ENCODE peak calls at places on chromosomes 2 and 18, in five cellular contexts. P, O, F, R and D are unnamed samples.

GRCh38 chr2:26727641-26728561 is 35.4 kb downstream of the KCNK3 start:
- DNase-seq in P (no peak), O (no peak), F (no peak), R (no peak), D (no peak)

GRCh38 chr2:47051562-47051961 is 103.5 kb downstream of the STPG4 start:
- DNase-seq in P (no peak), O (no peak), F (no peak), R (no peak), D (no peak)

GRCh38 chr2:36397728-36398413 is 42.3 kb downstream of the CRIM1 start:
- DNase-seq in P (peak; percentile 98), O (no peak), F (no peak), R (no peak), D (no peak)

GRCh38 chr2:186570587-186570986 is 19.3 kb upstream of the ITGAV start:
- DNase-seq in P (peak; percentile 70), O (no peak), F (no peak), R (no peak), D (peak; percentile 32)

GRCh38 chr18:58496231-58496630 is 132.7 kb downstream of the ALPK2 start:
- DNase-seq in P (no peak), O (no peak), F (no peak), R (no peak), D (no peak)

GRCh38 chr2:20012282-20013060 is at the start of gene MATN3:
- DNase-seq in P (peak; percentile 59), O (peak; percentile 50), F (peak; percentile 48), R (peak; percentile 31), D (peak; percentile 31)

GRCh38 chr2:71877636-71878035 is 270.0 kb downstream of the CYP26B1 start:
- DNase-seq in P (no peak), O (no peak), F (no peak), R (no peak), D (no peak)

GRCh38 chr18:45137089-45137423 is 456.4 kb downstream of the SETBP1 start:
- DNase-seq in P (no peak), O (no peak), F (no peak), R (no peak), D (no peak)

GRCh38 chr2:223941579-223942277 is 3.4 kb downstream of the WDFY1 start:
- DNase-seq in P (peak; percentile 26), O (no peak), F (no peak), R (no peak), D (no peak)

DNA sequence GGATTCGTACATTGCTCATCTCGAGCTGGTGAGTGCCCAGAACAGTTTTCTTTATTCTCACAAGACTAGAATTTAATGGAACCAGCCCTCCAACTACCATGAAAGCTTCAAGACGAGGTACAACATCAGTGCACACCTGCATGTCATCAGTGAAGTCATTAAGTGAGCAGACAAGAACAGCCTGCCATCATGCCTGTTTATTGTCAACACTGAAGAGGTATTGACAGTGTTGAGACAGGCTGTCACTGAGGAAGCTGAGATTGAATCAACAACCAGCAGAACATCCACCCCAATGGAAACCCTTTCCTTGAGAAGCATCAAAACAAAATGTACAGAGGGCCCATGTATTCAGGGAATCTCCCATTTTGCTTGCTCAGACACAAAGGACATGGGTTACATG is 148.0 kb upstream of the TCF4 start:
- DNase-seq in P (no peak), O (no peak), F (no peak), R (no peak), D (no peak)
- TF ChIP-seq CTCF in P (no peak), O (no peak), F (no peak), R (no peak), D (no peak)

GRCh38 chr2:177251165-177251542 is 13.4 kb downstream of the NFE2L2 start:
- DNase-seq in P (no peak), O (no peak), F (no peak), R (no peak), D (no peak)
- H3K4me1 ChIP-seq in P (peaks cover 100% of the 10 kb centered on the region), O (peaks cover 33% of the 10 kb centered on the region), F (peaks cover 36% of the 10 kb centered on the region), R (peaks cover 72% of the 10 kb centered on the region), D (peaks cover 93% of the 10 kb centered on the region)

GRCh38 chr2:202278036-202278760 is 12.6 kb downstream of the NOP58 start:
- DNase-seq in P (no peak), O (no peak), F (no peak), R (no peak), D (no peak)

GRCh38 chr2:202278944-202279343 is 13.4 kb downstream of the NOP58 start:
- DNase-seq in P (peak; percentile 67), O (no peak), F (no peak), R (no peak), D (no peak)
- TF ChIP-seq CTCF in P (peak; percentile 54), O (peak; percentile 29), F (peak; percentile 53), R (peak; percentile 32), D (peak; percentile 34)

DNA sequence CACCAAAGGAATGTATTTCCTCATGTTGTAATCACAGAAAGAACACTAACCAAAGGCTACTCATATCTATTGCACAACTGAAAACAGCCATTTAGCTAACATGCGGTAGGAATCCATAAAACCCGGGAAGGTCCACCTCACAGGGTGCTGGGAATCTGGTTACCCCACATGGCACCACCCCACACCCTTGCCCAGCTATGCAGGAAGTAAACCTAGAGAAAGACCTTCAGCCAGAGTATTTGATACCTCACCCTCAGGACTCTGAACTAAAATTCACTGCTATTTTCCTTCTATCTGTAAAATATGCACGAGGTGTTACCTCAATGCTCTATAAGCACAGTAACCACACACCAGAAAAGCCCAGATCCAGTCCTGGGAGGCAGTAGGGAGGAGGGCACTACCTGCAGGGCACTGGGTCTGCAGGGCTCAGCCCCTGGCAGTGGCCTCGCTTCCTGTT is 45.8 kb downstream of the PTPN2 start:
- DNase-seq in P (peak; percentile 92), O (peak; percentile 79), F (peak; percentile 66), R (no peak), D (no peak)
- H3K4me1 ChIP-seq in P (peaks cover 34% of the 10 kb centered on the region), O (peaks cover 6% of the 10 kb centered on the region), F (peaks cover 9% of the 10 kb centered on the region), R (peaks cover 4% of the 10 kb centered on the region), D (peaks cover 13% of the 10 kb centered on the region)

DNA sequence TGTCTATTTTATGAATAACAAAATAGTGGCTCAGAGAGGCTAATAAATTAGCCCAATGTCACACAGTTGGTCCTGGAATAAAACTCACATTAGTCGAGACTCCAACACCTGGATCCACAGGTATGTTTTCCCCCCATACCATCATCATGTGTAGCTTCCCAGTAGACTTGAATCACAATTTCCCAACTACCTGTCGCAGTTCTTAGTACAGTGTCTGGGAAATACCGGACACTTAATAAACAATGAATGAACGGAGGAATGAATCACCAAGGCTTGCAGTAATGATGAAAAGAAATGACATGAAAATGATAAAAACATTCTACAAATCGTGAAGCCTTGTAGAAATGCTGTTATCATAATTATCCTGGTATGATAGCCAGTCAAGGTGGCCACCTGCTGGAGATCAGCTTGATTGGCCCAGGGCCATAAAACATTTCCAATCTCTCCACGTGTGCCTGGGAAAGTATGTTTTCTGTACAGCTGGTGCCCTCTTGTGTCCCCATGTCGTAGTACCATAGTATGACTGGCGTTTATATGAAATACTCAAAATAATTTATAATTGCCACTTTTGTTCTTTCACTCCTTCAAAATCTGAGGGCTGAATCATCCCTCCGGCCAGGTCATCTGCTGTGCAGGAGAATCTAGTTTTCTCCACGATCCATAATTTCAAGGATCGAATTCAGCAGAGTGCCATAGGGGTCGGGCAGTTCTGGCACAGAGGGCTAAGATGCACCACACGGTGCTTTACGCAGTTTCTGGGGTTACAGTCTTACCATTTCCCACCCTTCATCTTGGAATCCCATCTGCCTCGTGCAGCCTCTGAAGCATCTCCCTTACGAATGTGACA is 95.4 kb downstream of the LAMA1 start:
- DNase-seq in P (peak; percentile 73), O (peak; percentile 49), F (no peak), R (no peak), D (peak; percentile 68)
- TF ChIP-seq CTCF in P (peak; percentile 67), O (no peak), F (no peak), R (no peak), D (peak; percentile 45)

GRCh38 chr2:127088706-127089105 is 18.2 kb downstream of the BIN1 start:
- DNase-seq in P (no peak), O (no peak), F (no peak), R (no peak), D (no peak)

GRCh38 chr2:127091886-127092285 is 15.1 kb downstream of the BIN1 start:
- DNase-seq in P (no peak), O (no peak), F (no peak), R (no peak), D (no peak)

GRCh38 chr2:127089466-127090235 is 17.3 kb downstream of the BIN1 start:
- DNase-seq in P (no peak), O (no peak), F (no peak), R (no peak), D (no peak)

GRCh38 chr2:127091148-127091547 is 15.8 kb downstream of the BIN1 start:
- DNase-seq in P (no peak), O (no peak), F (no peak), R (no peak), D (no peak)

GRCh38 chr2:127090281-127091128 is 16.4 kb downstream of the BIN1 start:
- DNase-seq in P (no peak), O (no peak), F (no peak), R (no peak), D (no peak)
- H3K4me1 ChIP-seq in P (peaks cover 39% of the 10 kb centered on the region), O (peaks cover 37% of the 10 kb centered on the region), F (peaks cover 20% of the 10 kb centered on the region), R (peaks cover 40% of the 10 kb centered on the region), D (peaks cover 61% of the 10 kb centered on the region)